ENCODE peak calls at places on chromosomes 13 and 19, in eight cellular contexts. M is BE2C; Q is spleen; J is DND-41; U is endothelial cell of umbilical vein; T is uterus; N is testis; O is naive thymus-derived CD4-positive, alpha-beta T cell. Y is an unnamed sample. For H3K4me1 and H3K36me3, the result is how much of the 10 kb centered on the place peaks cover.

GRCh38 chr19:33310606-33311325 is 8.4 kb upstream of the CEBPA start:
- DNase-seq in M (no peak), J (no peak), Q (no peak), T (no peak), O (no peak), N (no peak), U (no peak), Y (no peak)

GRCh38 chr19:6092329-6093286 is 17.7 kb downstream of the RFX2 start:
- DNase-seq in Q (no peak), T (peak), M (peak), N (peak), O (no peak), U (peak), J (no peak), Y (no peak)

GRCh38 chr13:99273128-99273527 is 14.9 kb upstream of the GPR18 start:
- DNase-seq in O (no peak), M (no peak), Q (no peak), T (no peak), N (no peak), J (no peak), U (no peak), Y (no peak)

GRCh38 chr19:6580313-6580712 is 10.6 kb downstream of the CD70 start:
- DNase-seq in T (no peak), N (no peak), Q (no peak), J (no peak), M (no peak), U (peak), O (no peak), Y (no peak)

GRCh38 chr13:27830010-27830409 is 37.7 kb downstream of the GSX1 start:
- DNase-seq in O (peak), J (peak), N (peak), T (no peak), U (peak), Q (peak), M (peak), Y (peak)

GRCh38 chr13:109840201-109840892 is 54.0 kb upstream of the IRS2 start:
- DNase-seq in J (peak), M (no peak), N (no peak), O (no peak), Q (no peak), U (no peak), T (no peak), Y (peak)

GRCh38 chr19:40366697-40367561 is 18.4 kb downstream of the PLD3 start:
- DNase-seq in U (no peak), O (no peak), Q (no peak), T (no peak), J (no peak), M (peak), N (peak), Y (peak)

GRCh38 chr19:40646564-40647254 is 43.7 kb downstream of the NUMBL start:
- DNase-seq in O (no peak), T (no peak), N (no peak), Q (no peak), U (no peak), J (no peak), M (no peak), Y (no peak)

GRCh38 chr19:6065685-6066365 is 44.5 kb downstream of the RFX2 start:
- DNase-seq in M (no peak), U (peak), T (peak), O (no peak), N (peak), Q (no peak), J (peak), Y (no peak)

GRCh38 chr13:74197686-74198085 is 63.5 kb upstream of the KLF12 start:
- DNase-seq in M (no peak), O (no peak), J (no peak), N (no peak), T (no peak), U (no peak), Q (no peak), Y (no peak)

GRCh38 chr13:43300817-43301216 is 277.4 kb downstream of the DNAJC15 start:
- DNase-seq in M (no peak), Q (no peak), O (no peak), N (no peak), T (no peak), U (peak), J (no peak), Y (no peak)

GRCh38 chr19:3716147-3716668 is 8.0 kb downstream of the TJP3 start:
- DNase-seq in Q (no peak), J (no peak), T (no peak), O (no peak), N (no peak), U (no peak), M (no peak), Y (no peak)

GRCh38 chr13:50989476-50989875 is 79.9 kb downstream of the RNASEH2B start:
- DNase-seq in T (peak), J (no peak), Q (no peak), M (no peak), N (peak), U (peak), O (no peak), Y (no peak)

GRCh38 chr13:80048802-80049201 is 292.1 kb downstream of the SPRY2 start:
- DNase-seq in O (no peak), T (peak), Q (peak), M (peak), N (peak), U (peak), J (peak), Y (peak)

GRCh38 chr19:43784981-43785808 is 4.4 kb upstream of the KCNN4 start:
- DNase-seq in T (no peak), O (peak), Q (peak), J (peak), N (peak), M (peak), U (peak), Y (peak)

GRCh38 chr13:59700281-59700680 is 463.4 kb downstream of the DIAPH3 start:
- DNase-seq in M (no peak), T (no peak), N (no peak), Q (no peak), U (no peak), O (no peak), J (no peak), Y (no peak)

GRCh38 chr13:76292726-76293125 is 593.5 kb downstream of the KCTD12 start:
- DNase-seq in J (no peak), T (no peak), N (no peak), Q (no peak), U (no peak), M (no peak), O (no peak), Y (no peak)

GRCh38 chr13:84255226-84255625 is 373.0 kb upstream of the SLITRK1 start:
- DNase-seq in Q (no peak), O (no peak), N (no peak), M (no peak), J (no peak), T (no peak), U (no peak), Y (no peak)

GRCh38 chr19:5091576-5092215 is 122.8 kb downstream of the KDM4B start:
- DNase-seq in T (peak), Q (no peak), U (no peak), M (no peak), O (no peak), N (no peak), J (no peak), Y (no peak)

GRCh38 chr13:44300895-44301638 is 72.6 kb upstream of the SERP2 start:
- DNase-seq in Q (no peak), O (no peak), N (no peak), M (no peak), J (no peak), U (peak), T (peak), Y (no peak)

GRCh38 chr13:110911880-110912279 is 3.0 kb downstream of the ANKRD10 start:
- DNase-seq in U (no peak), N (no peak), Q (no peak), O (no peak), M (no peak), J (no peak), T (no peak), Y (no peak)
- H3K4me1 ChIP-seq in U (under half), N (under half), Q (half or more), O (under half), M (under half), J (under half), T (under half), Y (under half)

DNA sequence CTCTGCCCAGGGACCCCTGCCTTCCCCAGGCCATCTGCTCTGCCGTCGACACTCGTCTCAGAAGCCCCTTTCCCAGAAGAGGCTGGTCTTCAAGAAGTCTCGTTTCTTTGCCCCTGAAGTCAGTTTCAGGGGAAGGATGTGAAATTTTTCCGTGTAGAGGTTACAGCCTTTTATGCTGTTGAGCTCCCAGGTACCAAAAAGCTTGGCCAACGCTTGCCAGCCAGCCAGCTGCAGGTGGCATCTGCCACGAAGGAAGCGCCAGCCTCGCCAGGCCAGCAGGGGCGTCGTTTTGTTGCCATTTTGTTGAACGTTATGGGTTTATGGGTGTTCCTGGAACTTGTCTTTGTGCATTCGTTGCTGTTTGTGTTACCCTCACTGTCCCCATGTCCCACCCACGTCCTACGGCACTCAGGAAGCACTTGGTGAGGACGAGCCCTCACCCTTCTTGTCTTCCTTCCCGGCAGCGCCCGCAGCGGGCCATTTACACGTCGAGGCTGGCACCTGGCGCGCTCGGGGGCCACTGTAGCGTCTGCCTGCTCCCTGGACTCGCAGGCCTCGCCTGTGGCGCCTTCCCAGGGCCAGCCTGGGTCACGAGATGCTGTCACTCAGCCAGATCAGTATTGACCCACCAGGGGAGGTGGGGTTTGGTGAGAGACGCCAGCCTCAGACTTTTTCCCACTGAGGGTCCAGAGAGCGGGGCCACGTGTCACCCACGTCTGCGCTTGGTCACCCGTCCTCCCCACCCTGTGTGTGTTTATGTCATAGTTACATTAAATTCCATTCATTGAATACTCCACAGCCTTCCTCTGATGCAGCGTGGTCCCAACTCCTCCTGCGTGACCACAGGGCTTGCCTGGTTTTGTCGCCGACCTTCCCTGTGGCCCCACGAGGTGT is 37.1 kb downstream of the AP1M1 start:
- DNase-seq in J (no peak), M (no peak), Q (peak), U (no peak), O (no peak), T (no peak), N (no peak), Y (no peak)
- H3K36me3 ChIP-seq in J (half or more), M (under half), Q (half or more), U (under half), O (under half), T (under half), N (under half), Y (under half)

DNA sequence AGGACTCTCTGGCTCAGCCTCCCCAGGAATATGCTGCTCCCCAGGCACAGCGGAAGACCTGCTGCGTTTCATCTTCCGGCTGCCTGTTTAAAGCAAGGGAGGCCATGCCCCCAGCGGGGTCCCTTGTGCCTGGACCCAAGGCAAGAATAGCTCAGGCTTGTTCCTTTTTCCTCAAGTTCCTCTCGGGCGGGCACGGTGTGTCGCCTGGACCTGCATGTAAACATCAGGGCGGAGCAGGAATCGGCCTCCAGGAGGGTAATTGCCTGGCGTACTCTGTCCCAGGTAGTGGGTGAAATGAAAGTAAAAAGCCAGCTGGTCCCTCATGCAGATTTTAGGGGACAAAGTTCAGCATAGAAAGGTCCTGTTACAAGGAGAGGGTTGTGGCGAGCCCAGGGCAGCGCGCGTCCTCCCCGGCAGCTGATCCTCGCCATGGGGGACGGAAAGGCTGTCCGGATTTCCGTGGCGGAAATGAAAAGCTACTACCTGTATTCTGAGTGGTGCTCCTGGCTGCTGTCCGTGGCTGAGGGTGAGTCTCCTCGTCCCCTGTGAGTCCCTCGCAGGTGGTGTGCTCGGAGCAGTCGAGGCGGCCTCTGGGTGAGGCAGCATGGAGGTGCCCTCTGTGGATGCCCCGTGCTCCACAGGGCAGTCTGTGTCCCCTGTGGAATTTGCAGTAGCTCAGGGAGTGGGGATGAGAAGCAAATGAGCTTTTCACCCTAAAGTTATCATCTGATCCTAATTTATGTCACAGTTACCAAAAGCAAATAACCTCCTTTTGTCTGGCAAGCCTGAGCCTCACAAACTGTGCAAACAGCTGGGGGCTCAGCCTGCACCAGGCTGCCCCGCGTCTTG is 16.2 kb downstream of the MCF2L start:
- DNase-seq in J (no peak), N (no peak), M (no peak), O (no peak), T (no peak), Q (no peak), U (no peak), Y (no peak)
- H3K4me3 ChIP-seq in J (no peak), N (no peak), M (no peak), O (no peak), T (no peak), Q (no peak), U (no peak), Y (no peak)

GRCh38 chr13:97302611-97303010 is 80.5 kb downstream of the MBNL2 start:
- DNase-seq in T (no peak), U (peak), N (no peak), J (no peak), M (no peak), O (no peak), Q (no peak), Y (no peak)

GRCh38 chr13:97306106-97306505 is 84.0 kb downstream of the MBNL2 start:
- DNase-seq in N (no peak), Q (no peak), O (no peak), T (no peak), M (no peak), J (no peak), U (no peak), Y (no peak)

GRCh38 chr13:97300871-97301270 is 78.7 kb downstream of the MBNL2 start:
- DNase-seq in N (no peak), O (no peak), M (peak), T (no peak), Q (no peak), J (no peak), U (no peak), Y (no peak)

GRCh38 chr13:97298816-97299215 is 76.7 kb downstream of the MBNL2 start:
- DNase-seq in J (no peak), N (no peak), Q (no peak), T (no peak), O (no peak), U (no peak), M (no peak), Y (no peak)

DNA sequence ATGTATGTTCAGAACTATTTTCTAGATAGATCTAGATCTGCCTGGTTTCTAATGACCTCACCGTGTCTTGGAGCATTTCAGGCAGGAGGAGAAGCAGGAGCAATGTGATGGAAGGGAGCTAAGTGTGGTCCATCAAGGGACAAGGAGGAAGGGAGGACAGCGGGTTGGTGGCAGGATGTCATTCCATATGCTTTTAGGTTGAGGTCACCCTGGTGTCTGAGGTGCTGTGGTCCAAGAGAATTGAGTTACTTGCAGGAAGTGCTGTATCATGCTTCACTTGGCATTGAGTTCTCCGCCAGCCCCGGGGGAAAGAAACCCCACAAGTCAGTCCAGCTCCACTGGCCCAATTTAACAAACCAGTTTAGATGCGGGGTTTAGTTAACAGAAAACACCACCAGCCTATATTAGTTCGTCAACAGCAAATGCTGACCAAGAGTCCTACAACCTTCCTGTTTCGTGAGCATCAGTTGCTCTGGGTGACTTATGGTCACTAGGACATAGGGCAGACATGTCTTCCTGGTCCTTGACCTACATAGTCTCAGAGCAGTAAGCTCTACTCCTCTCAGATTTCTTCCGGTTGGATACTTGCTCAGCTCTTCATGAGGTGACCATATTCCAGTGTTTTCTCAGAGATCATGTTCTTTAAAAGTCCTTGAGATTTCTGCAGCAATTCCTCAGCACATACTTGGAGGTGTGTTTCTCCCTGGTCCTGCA is 79.4 kb downstream of the MBNL2 start:
- DNase-seq in U (peak), J (no peak), Q (no peak), O (no peak), T (no peak), N (no peak), M (peak), Y (no peak)
- H3K4me1 ChIP-seq in U (under half), J (under half), Q (under half), O (under half), T (under half), N (under half), M (under half), Y (under half)

DNA sequence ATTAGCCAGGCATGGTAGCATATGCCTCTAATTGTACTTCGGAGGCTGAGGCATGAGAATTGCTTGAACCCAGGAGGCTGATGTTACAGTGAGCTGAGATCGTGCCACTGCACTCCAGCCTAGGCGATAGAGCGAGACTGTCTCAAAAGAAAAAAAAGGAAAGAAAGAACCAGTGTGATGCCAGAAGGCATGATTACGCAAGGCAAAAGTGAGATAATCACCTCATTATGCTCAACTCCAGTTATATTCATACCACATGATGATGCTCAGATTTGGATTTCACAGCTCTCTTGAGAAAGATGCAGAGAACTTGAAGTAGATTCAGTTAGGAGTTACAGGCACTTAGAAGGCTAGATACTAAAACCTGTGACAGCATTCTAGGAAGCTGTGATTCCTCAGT is 21.8 kb downstream of the RCBTB1 start:
- DNase-seq in J (no peak), Q (no peak), N (no peak), M (no peak), T (no peak), U (no peak), O (no peak), Y (no peak)
- H3K36me3 ChIP-seq in J (half or more), Q (half or more), N (under half), M (under half), T (under half), U (under half), O (under half), Y (under half)

DNA sequence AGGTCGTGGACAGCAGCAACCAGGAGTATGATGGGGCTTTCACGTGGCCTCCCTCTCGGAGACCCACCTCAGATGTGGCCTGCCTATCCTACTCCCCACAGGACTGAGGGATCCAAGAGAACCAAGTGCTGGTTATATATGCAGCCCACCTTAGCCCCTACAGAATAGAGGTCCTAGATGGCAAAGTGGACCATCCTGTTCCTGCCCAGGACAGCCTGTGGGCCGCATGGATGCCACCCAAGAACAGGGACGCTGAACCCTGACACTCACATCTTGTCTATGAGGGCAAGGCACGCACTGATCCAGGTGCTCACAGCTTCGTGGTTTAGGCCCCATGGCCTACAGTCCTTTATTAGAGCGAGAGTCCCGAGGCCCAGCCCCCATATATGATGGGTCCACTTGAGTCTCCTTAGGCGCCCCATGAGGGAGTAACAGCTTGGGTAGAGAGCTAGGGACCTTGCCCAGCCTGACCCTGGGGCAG is 1.5 kb upstream of the SLC27A5 start:
- DNase-seq in M (no peak), O (no peak), T (no peak), U (no peak), Q (no peak), N (peak), J (no peak), Y (no peak)
- H3K4me3 ChIP-seq in M (no peak), O (no peak), T (no peak), U (no peak), Q (no peak), N (peak), J (peak), Y (no peak)

GRCh38 chr19:38673030-38673429 is 25.6 kb downstream of the ACTN4 start:
- DNase-seq in J (no peak), U (no peak), M (no peak), Q (no peak), O (no peak), T (no peak), N (no peak), Y (no peak)
- H3K4me1 ChIP-seq in J (under half), U (half or more), M (under half), Q (half or more), O (half or more), T (under half), N (under half), Y (under half)

GRCh38 chr13:36997716-36998427 is 1.3 kb downstream of the ALG5 start:
- DNase-seq in Q (no peak), J (no peak), U (no peak), M (no peak), O (no peak), N (no peak), T (no peak), Y (no peak)

GRCh38 chr13:36986462-36987240 is 12.5 kb downstream of the ALG5 start:
- DNase-seq in N (no peak), U (peak), T (no peak), Q (no peak), O (no peak), M (no peak), J (no peak), Y (no peak)

GRCh38 chr13:36992362-36992761 is 6.8 kb downstream of the ALG5 start:
- DNase-seq in T (no peak), J (no peak), Q (no peak), U (no peak), O (no peak), N (no peak), M (no peak), Y (peak)
- H3K36me3 ChIP-seq in T (under half), J (half or more), Q (half or more), U (under half), O (under half), N (under half), M (half or more), Y (half or more)

GRCh38 chr19:41808663-41809566 is 12.5 kb downstream of the CEACAM3 start:
- DNase-seq in Q (peak), O (no peak), M (no peak), U (no peak), T (no peak), J (no peak), N (peak), Y (no peak)

GRCh38 chr19:41810301-41810700 is 13.9 kb downstream of the CEACAM3 start:
- DNase-seq in J (no peak), Q (peak), T (no peak), U (no peak), N (no peak), O (no peak), M (no peak), Y (no peak)

GRCh38 chr19:41804327-41804726 is 7.9 kb downstream of the CEACAM3 start:
- DNase-seq in N (no peak), O (no peak), J (no peak), U (no peak), T (no peak), M (no peak), Q (no peak), Y (no peak)

GRCh38 chr19:41811036-41811435 is 14.6 kb downstream of the CEACAM3 start:
- DNase-seq in T (no peak), U (no peak), N (no peak), Q (peak), O (no peak), J (no peak), M (no peak), Y (no peak)

GRCh38 chr19:41807176-41807575 is 10.8 kb downstream of the CEACAM3 start:
- DNase-seq in T (no peak), M (no peak), O (no peak), U (no peak), J (no peak), N (no peak), Q (no peak), Y (no peak)
- H3K4me3 ChIP-seq in T (no peak), M (no peak), O (no peak), U (no peak), J (no peak), N (no peak), Q (no peak), Y (no peak)

Y was measured in SJCRH30.